ENCODE peak calls at places on chromosome 2, in ten cellular contexts. D, U, A, S, L, I, G, N, T and H are unnamed samples.

GRCh38 chr2:13005761-13006336 is 289.1 kb downstream of the TRIB2 start:
- DNase-seq in D (no peak), U (no peak), A (no peak), S (no peak), L (no peak), I (no peak), G (peak; percentile 63), N (no peak), T (peak; percentile 27), H (no peak)

GRCh38 chr2:119428488-119429224 is 3.0 kb upstream of the TMEM37 start:
- DNase-seq in D (no peak), U (no peak), A (no peak), S (no peak), L (no peak), I (no peak), G (no peak), N (no peak), T (no peak), H (peak; percentile 39)

GRCh38 chr2:128682266-128682665 is 363.6 kb upstream of the HS6ST1 start:
- DNase-seq in D (no peak), U (no peak), A (no peak), S (no peak), L (no peak), I (no peak), G (no peak), N (no peak), T (no peak), H (no peak)

GRCh38 chr2:122368576-122369243 is 613.3 kb downstream of the TSN start:
- DNase-seq in D (no peak), U (no peak), A (no peak), S (no peak), L (peak; percentile 1), I (no peak), G (no peak), N (no peak), T (no peak), H (no peak)

GRCh38 chr2:167212054-167212648 is 323.9 kb downstream of the XIRP2 start:
- DNase-seq in D (no peak), U (no peak), A (peak; percentile 63), S (no peak), L (peak; percentile 84), I (peak; percentile 36), G (peak; percentile 55), N (peak; percentile 72), T (peak; percentile 48), H (peak; percentile 76)

GRCh38 chr2:238851026-238851425 is 3.1 kb downstream of the TWIST2 start:
- DNase-seq in D (no peak), U (no peak), A (no peak), S (no peak), L (no peak), I (no peak), G (no peak), N (no peak), T (no peak), H (no peak)

GRCh38 chr2:217014298-217015116 is 154.6 kb upstream of the TNP1 start:
- DNase-seq in D (no peak), U (no peak), A (no peak), S (no peak), L (peak; percentile 26), I (no peak), G (no peak), N (no peak), T (no peak), H (no peak)

GRCh38 chr2:237968048-237968862 is 1.4 kb downstream of the UBE2F start:
- DNase-seq in D (no peak), U (no peak), A (no peak), S (peak; percentile 80), L (peak; percentile 41), I (peak; percentile 31), G (peak; percentile 17), N (no peak), T (peak; percentile 39), H (peak; percentile 51)

DNA sequence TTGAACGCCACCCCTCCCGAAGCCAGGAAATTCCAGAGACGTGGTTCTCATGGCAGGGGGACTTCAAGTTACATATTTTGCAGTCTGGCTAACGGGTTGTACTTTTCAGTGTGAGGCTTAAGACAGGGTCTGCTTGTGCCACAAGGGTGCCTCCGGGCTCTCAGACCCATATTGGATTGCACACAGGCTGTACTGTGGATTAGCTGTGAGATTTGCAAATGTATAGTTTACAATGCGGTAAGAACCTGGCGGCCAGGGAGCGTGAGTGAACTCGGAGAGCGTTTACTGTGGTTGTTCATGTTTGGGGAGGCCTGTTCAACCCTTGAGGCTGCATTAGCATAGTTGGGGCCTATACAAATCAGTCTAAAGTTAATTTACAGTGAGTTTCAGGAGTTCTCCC is 143.9 kb upstream of the SIX2 start:
- DNase-seq in D (no peak), U (no peak), A (no peak), S (no peak), L (no peak), I (no peak), G (no peak), N (no peak), T (no peak), H (no peak)
- H3K4me3 ChIP-seq in D (no peak overlapping the region), U (no peak overlapping the region), A (no peak overlapping the region), S (no peak overlapping the region), L (no peak overlapping the region), I (no peak overlapping the region), G (no peak overlapping the region), N (no peak overlapping the region), T (no peak overlapping the region), H (no peak overlapping the region)

DNA sequence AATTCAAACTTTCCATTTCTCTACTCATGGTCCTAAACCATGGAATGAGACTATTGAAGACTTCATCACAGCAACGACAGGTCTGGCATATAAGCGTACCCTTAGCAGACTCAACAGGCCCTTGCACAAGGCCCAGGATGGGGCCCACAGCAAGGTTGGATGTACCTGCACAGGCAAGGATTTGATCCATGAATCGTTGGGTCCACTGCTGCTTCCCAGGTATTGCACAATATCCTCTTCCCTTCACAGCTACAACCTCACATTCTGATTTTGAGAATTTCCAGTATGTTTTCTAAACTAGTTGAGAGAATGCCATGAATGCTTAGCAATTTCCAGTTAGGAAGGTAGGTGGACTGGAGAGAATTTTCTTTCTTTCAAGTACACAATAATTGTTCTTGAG is 515.8 kb downstream of the SUCLG1 start:
- DNase-seq in D (no peak), U (no peak), A (no peak), S (no peak), L (no peak), I (no peak), G (no peak), N (no peak), T (no peak), H (no peak)
- H3K4me1 ChIP-seq in D (no peaks in the 10 kb centered on the region), U (no peaks in the 10 kb centered on the region), A (no peaks in the 10 kb centered on the region), S (no peaks in the 10 kb centered on the region), L (peaks cover 24% of the 10 kb centered on the region), I (no peaks in the 10 kb centered on the region), G (no peaks in the 10 kb centered on the region), N (peaks cover 10% of the 10 kb centered on the region), T (no peaks in the 10 kb centered on the region), H (no peaks in the 10 kb centered on the region)

GRCh38 chr2:219279916-219280516 is 850 bp downstream of the DNAJB2 start:
- DNase-seq in D (peak; percentile 70), U (no peak), A (no peak), S (no peak), L (no peak), I (no peak), G (no peak), N (peak; percentile 24), T (no peak), H (peak; percentile 58)

GRCh38 chr2:219277703-219278654 is 1.2 kb upstream of the DNAJB2 start:
- DNase-seq in D (peak; percentile 85), U (peak; percentile 65), A (peak; percentile 85), S (peak; percentile 94), L (peak; percentile 92), I (peak; percentile 83), G (peak; percentile 75), N (peak; percentile 83), T (peak; percentile 73), H (peak; percentile 89)

GRCh38 chr2:219280682-219281081 is 1.5 kb downstream of the DNAJB2 start:
- DNase-seq in D (no peak), U (no peak), A (no peak), S (no peak), L (no peak), I (no peak), G (no peak), N (no peak), T (no peak), H (no peak)

GRCh38 chr2:219278655-219279150 is 463 bp upstream of the DNAJB2 start:
- DNase-seq in D (no peak), U (no peak), A (no peak), S (no peak), L (no peak), I (no peak), G (no peak), N (no peak), T (no peak), H (no peak)

DNA sequence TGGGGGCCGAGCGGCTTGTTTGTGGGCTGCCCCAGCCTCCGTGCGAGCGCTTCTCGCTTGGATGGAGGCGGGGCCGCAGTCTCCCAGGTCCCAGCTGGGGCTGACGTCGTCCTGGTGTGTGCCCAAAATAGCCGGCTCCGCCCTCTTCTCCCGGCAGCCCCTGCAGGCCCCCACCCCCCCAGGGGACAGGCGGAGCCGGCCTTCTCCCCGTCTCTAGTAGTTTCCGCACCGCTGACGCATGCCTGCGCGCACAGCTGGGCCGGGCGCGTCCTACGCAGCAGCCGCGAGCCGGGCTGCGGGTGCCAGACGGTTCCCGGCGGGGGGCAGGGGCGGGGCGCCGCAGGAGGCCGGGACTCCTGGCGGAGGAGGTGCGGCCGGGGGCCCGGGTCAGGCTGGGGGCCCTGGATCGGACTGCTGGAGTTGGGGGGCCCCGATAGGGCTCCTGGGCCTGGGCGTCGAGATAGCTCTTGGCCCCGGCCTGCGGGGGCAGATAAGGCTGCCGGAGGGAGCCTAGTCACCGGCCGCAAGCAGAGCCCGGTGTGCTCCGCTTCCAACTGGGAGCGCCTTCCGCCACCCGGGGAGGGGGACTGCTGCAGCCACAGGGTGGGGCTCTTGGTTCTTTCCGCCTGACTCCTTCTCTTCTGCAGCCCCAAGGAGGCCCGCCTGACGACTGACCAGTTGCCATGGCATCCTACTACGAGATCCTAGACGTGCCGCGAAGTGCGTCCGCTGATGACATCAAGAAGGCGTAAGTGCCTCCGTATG is at the start of gene DNAJB2:
- DNase-seq in D (peak; percentile 100), U (peak; percentile 96), A (peak; percentile 99), S (peak; percentile 100), L (peak; percentile 98), I (peak; percentile 97), G (peak; percentile 99), N (peak; percentile 98), T (peak; percentile 99), H (peak; percentile 99)
- TF ChIP-seq CTCF in D (no peak), U (peak; percentile 30), A (no peak), S (peak; percentile 37), L (no peak), I (peak; percentile 17), G (peak; percentile 15), N (no peak), T (no peak), H (no peak)

DNA sequence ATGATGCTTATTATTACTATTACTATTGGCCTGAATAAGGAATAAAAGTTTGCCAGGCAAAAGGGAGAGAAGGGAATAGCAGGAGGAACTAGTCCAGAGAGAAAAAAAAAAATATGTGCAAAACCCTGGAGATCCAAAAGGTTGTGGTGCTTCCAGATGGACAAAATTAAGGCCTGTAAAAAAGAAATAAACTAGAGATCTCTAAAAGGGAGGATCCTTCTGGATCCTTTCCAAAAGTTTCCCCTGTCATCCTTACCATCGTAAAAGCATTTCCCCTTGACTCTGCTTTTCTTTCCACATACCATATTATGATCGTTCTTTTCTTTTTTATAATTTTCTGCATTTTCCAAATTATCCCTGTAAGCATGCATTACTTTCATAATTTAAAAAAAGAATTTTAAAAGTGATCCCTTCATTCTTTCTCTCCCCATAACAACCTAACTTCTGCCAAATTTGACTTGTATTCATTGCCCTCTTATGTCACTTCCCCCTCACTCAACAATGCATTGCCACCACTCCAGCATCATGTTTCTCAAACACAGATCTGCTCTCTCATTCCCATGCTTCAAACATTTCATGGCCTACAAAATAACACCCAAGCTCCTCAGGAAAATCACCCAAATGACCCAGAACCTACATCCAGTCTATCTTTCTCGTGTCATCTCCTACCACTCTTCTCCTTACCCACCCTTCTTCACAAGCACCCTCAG is 40.3 kb downstream of the RBMS1 start:
- DNase-seq in D (no peak), U (no peak), A (no peak), S (no peak), L (no peak), I (no peak), G (no peak), N (no peak), T (no peak), H (no peak)
- H3K4me3 ChIP-seq in D (no peak overlapping the region), U (no peak overlapping the region), A (no peak overlapping the region), S (no peak overlapping the region), L (no peak overlapping the region), I (no peak overlapping the region), G (no peak overlapping the region), N (no peak overlapping the region), T (no peak overlapping the region), H (no peak overlapping the region)